ENCODE peak calls at places on chromosome 17, in seven cellular contexts. B is heart left ventricle; T is hepatocyte; D is psoas muscle; E is esophagus squamous epithelium; Q is lung; Z is effector memory CD4-positive, alpha-beta T cell. X is an unnamed sample.

GRCh38 chr17:78678220-78678554 is 101.0 kb upstream of the DNAH17 start:
- DNase-seq in Z (no peak), B (no peak), Q (no peak), E (no peak), D (peak; percentile 66), T (no peak), X (no peak)

GRCh38 chr17:57868007-57868774 is 18.3 kb upstream of the MRPS23 start:
- DNase-seq in Q (peak; percentile 67), Z (no peak), D (peak; percentile 88), B (peak; percentile 81), E (peak; percentile 32), T (peak; percentile 79), X (peak; percentile 67)

GRCh38 chr17:56899403-56899802 is 14.4 kb downstream of the TRIM25 start:
- DNase-seq in Z (no peak), Q (no peak), T (no peak), D (no peak), B (no peak), E (no peak), X (no peak)

GRCh38 chr17:55644346-55644745 is 78.3 kb downstream of the TMEM100 start:
- DNase-seq in Q (no peak), Z (no peak), T (no peak), E (no peak), D (no peak), B (no peak), X (no peak)

GRCh38 chr17:18141210-18141803 is 32.8 kb downstream of the MYO15A start:
- DNase-seq in D (no peak), Z (no peak), B (no peak), E (no peak), Q (no peak), T (peak; percentile 78), X (peak; percentile 15)

GRCh38 chr17:74332763-74333220 is 6.8 kb downstream of the KIF19 start:
- DNase-seq in T (peak; percentile 48), E (no peak), Q (no peak), D (no peak), B (no peak), Z (no peak), X (no peak)

GRCh38 chr17:41806685-41807445 is 4.9 kb downstream of the P3H4 start:
- DNase-seq in T (no peak), D (no peak), Z (no peak), B (no peak), Q (no peak), E (no peak), X (no peak)

GRCh38 chr17:13420294-13421277 is 181.1 kb downstream of the HS3ST3A1 start:
- DNase-seq in Z (no peak), B (no peak), T (peak; percentile 65), D (no peak), E (no peak), Q (no peak), X (no peak)

GRCh38 chr17:28740406-28741357 is 3.1 kb upstream of the TRAF4 start:
- DNase-seq in Q (no peak), B (peak; percentile 19), Z (no peak), T (no peak), E (no peak), D (no peak), X (no peak)

DNA sequence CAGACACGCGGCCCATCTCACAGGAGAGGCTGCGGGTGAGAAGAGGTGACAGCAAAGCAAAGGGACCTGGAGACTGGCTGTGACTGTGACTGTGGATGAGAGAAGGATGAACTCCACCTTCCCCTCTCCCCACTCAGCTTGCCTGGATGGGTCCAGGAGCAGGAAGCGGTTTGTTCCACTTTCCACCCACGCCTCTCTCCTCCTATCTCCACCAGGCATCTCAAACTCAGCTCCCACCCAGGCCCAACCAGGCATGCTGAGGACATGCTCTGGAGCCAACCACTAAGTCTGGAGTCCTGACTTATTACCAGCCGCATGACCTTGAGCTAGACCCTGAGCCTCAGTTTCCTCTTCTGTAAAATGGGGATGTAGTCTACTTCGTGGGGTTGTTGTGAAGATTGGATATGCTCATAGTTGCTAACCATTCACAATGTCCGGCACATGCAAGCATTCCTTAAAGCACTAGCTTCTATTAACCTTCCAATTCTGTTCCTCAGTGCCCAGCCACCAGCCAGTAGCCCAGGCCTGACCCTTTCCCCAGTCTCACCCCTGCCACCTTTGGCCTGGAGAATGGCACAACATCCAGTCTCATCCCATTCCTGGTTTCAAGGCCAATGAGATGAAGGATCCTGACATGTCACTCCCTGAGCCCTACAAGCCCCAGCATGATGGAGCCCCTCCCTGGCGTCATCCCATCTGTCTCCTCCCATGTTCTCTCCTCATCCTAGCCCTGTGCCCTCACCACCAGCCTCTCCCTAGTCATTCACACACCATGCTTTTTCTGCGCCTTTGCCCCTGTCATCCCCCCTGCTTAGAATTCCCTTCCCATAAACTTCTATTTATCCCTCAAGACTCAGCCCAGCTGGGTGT is 2.3 kb downstream of the GAS2L2 start:
- DNase-seq in T (no peak), Z (no peak), B (no peak), D (no peak), Q (no peak), E (no peak), X (no peak)
- H3K36me3 ChIP-seq in T (no peaks in the 10 kb centered on the region), Z (no peaks in the 10 kb centered on the region), B (no peaks in the 10 kb centered on the region), D (no peaks in the 10 kb centered on the region), Q (no peaks in the 10 kb centered on the region), E (no peaks in the 10 kb centered on the region), X (no peaks in the 10 kb centered on the region)

DNA sequence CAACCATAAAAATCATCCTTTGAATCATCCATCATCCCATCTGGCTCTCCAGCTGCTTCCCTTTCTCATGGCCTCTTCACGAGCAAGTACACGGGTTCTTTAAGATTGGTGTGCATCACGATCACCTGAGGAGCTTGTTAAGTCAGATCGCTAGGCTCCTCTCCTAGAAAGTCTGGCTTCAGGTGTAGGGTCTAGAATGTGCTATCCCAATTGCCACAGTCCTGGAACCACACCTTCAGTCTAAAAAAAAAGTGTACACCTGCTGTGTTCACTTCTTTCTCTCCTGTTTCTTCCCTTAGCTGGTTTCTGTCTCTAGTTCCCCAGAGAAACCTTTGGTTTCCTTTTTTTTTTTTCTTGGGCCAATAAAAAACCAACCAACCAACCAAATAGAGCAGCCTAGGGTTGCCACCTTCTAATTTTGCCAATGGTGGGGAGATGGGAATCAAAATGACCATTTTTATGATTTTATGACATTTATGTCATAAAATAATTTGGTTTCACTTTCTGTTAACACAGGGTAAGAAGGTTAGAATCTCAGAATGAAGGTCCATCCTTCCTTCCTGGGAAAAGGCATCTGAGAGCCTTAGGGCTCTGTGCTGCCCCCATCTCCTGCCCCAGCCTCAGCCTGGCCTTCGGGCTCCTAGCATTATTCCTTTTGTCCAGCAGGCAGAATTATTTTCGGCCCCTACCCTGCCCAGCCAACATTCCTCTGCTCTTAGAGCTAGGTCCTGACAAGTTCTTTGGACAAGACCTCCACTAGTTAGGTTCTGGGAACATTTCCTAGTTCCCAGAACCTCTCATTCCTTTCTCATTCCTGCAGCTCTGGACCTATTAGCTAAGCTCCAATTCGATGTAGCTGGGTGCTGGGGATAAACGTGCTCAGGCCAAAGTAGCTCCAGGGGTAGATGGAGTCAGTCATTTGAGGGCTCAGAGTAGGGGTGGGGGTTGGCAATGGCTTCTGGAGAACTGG is 1.9 kb upstream of the GGT6 start:
- DNase-seq in D (no peak), Z (no peak), Q (no peak), B (no peak), T (no peak), E (no peak), X (no peak)
- H3K4me1 ChIP-seq in D (peaks cover 9% of the 10 kb centered on the region), Z (peaks cover 5% of the 10 kb centered on the region), Q (peaks cover 6% of the 10 kb centered on the region), B (peaks cover 3% of the 10 kb centered on the region), T (peaks cover 4% of the 10 kb centered on the region), E (peaks cover 61% of the 10 kb centered on the region), X (peaks cover 8% of the 10 kb centered on the region)

GRCh38 chr17:31321481-31321880 is at the start of gene EVI2A:
- DNase-seq in T (no peak), E (no peak), Q (no peak), Z (peak; percentile 63), B (peak; percentile 38), D (no peak), X (peak; percentile 92)

GRCh38 chr17:31318298-31319190 is 2.9 kb downstream of the EVI2A start:
- DNase-seq in Q (peak; percentile 37), E (no peak), D (peak; percentile 46), B (peak; percentile 74), Z (peak; percentile 19), T (no peak), X (peak; percentile 78)

GRCh38 chr17:31320791-31321190 is 631 bp downstream of the EVI2A start:
- DNase-seq in B (no peak), Q (no peak), Z (no peak), D (no peak), T (no peak), E (no peak), X (no peak)

GRCh38 chr17:31319253-31319661 is 2.2 kb downstream of the EVI2A start:
- DNase-seq in Z (no peak), T (no peak), D (no peak), Q (no peak), E (no peak), B (no peak), X (no peak)

GRCh38 chr17:31320231-31320630 is 1.2 kb downstream of the EVI2A start:
- DNase-seq in Z (no peak), T (no peak), Q (no peak), E (no peak), D (no peak), B (no peak), X (no peak)
- H3K4me3 ChIP-seq in Z (peak overlapping the region; percentile 72), T (no peak overlapping the region), Q (no peak overlapping the region), E (no peak overlapping the region), D (peak overlapping the region; percentile 24), B (peak overlapping the region; percentile 20), X (peak overlapping the region; percentile 99)

GRCh38 chr17:82807562-82807961 is 32.3 kb downstream of the ZNF750 start:
- DNase-seq in Q (no peak), T (no peak), E (no peak), Z (no peak), D (no peak), B (peak; percentile 18), X (no peak)

GRCh38 chr17:82807101-82807500 is 32.7 kb downstream of the ZNF750 start:
- DNase-seq in Z (no peak), D (no peak), T (no peak), Q (no peak), B (peak; percentile 38), E (no peak), X (no peak)

GRCh38 chr17:82808006-82808405 is 31.8 kb downstream of the ZNF750 start:
- DNase-seq in D (no peak), Q (no peak), E (no peak), B (no peak), T (no peak), Z (no peak), X (no peak)

GRCh38 chr17:82810644-82811430 is 29.0 kb downstream of the ZNF750 start:
- DNase-seq in Z (no peak), D (no peak), E (no peak), T (no peak), Q (no peak), B (peak; percentile 17), X (no peak)

DNA sequence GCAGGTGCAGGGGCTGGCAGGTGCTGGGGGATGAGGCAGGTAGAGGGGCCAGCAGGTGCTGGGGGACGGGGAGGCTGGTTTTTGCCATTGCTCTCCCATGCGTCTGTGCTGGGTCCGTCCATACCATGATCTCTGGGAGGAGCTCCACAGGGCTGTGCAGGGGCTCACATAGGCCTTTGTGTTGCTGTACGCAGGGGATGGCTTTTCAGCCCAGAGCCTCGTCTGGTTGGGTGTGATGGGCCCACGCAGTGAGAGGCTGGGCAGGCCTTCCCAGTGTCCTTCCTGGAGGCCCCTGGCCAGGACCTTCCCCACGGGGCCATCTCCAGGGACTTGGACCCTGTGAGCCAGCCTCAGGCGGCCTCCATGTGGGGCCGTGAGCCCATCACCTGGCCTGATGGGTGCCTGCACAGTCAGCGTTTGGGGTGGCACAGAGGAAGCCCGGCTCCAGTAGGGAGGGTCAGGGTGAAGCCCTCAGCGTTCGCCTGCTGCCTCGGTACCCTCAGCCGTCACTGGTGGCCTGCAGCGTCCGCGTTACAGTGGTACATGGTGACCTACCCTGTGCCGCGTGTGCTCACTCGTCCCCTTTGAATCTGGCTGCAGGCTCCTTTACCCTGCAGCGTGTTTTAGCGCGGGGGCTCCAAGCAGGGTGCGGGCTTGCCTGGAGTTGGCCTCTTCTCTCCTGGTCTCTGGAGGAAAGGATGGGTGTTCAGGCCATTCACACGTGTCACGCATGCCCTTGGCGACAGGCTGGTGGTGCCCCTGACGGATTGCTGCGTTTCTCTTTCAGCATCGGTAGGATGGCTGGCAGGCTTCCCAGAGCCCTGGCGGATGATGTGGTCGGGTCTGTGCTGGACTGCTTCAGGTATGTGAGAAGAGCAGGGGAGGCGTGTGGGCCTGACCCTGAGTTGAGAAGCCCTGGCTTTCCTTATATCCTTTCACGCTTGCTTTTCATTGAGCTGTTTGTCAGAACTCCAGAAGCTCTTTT is 30.6 kb downstream of the ZNF750 start:
- DNase-seq in Q (no peak), Z (no peak), D (no peak), E (no peak), T (no peak), B (peak; percentile 25), X (no peak)
- H3K36me3 ChIP-seq in Q (no peaks in the 10 kb centered on the region), Z (peaks cover 19% of the 10 kb centered on the region), D (peaks cover 30% of the 10 kb centered on the region), E (no peaks in the 10 kb centered on the region), T (no peaks in the 10 kb centered on the region), B (peaks cover 46% of the 10 kb centered on the region), X (peaks cover 17% of the 10 kb centered on the region)

X was measured in CD4-positive, CD25-positive, alpha-beta regulatory T cell.